ENCODE peak calls at places on chromosome X, in six cellular contexts. W is anterior cingulate cortex, Y is heart right ventricle, P is ELR, L is AG04450, G is Caki2. X is an unnamed sample.

GRCh38 chrX:78652971-78653822 is 5.9 kb downstream of the RTL3 start:
- DNase-seq in W (no peak), Y (no peak), P (peak), L (no peak), G (peak), X (peak)

GRCh38 chrX:11564546-11564945 is 101.2 kb downstream of the ARHGAP6 start:
- DNase-seq in W (no peak), Y (no peak), P (no peak), L (no peak), G (no peak), X (no peak)

GRCh38 chrX:129091097-129091496 is 432.2 kb downstream of the SMARCA1 start:
- DNase-seq in W (no peak), Y (no peak), P (no peak), L (no peak), G (no peak), X (peak)

GRCh38 chrX:110228453-110228852 is 89.4 kb downstream of the AMMECR1 start:
- DNase-seq in W (no peak), Y (no peak), P (no peak), L (no peak), G (no peak), X (no peak)

GRCh38 chrX:47143894-47144625 is 442 bp downstream of the NDUFB11 start:
- DNase-seq in W (peak), Y (peak), P (peak), L (no peak), G (no peak), X (peak)

GRCh38 chrX:133473451-133473850 is 58.2 kb upstream of the GPC4 start:
- DNase-seq in W (no peak), Y (no peak), P (no peak), L (no peak), G (no peak), X (no peak)

GRCh38 chrX:1486749-1487361 is 34.1 kb upstream of the ASMTL start:
- DNase-seq in W (no peak), Y (peak), P (no peak), L (no peak), G (no peak), X (no peak)

GRCh38 chrX:48508400-48509244 is at the start of gene PORCN:
- DNase-seq in W (peak), Y (peak), P (peak), L (no peak), G (peak), X (peak)

GRCh38 chrX:120769576-120770341 is 105.9 kb downstream of the CT47B1 start:
- DNase-seq in W (no peak), Y (peak), P (peak), L (no peak), G (peak), X (peak)

GRCh38 chrX:54615109-54615508 is 85.1 kb downstream of the GNL3L start:
- DNase-seq in W (no peak), Y (no peak), P (no peak), L (no peak), G (no peak), X (no peak)

GRCh38 chrX:108437789-108438623 is at the start of gene COL4A6:
- DNase-seq in W (no peak), Y (peak), P (no peak), L (no peak), G (no peak), X (peak)

GRCh38 chrX:111168314-111168713 is 72.3 kb downstream of the PAK3 start:
- DNase-seq in W (no peak), Y (no peak), P (peak), L (no peak), G (no peak), X (peak)

GRCh38 chrX:16606142-16606720 is 43.7 kb upstream of the S100G start:
- DNase-seq in W (no peak), Y (no peak), P (no peak), L (no peak), G (no peak), X (no peak)

GRCh38 chrX:13649823-13650222 is 3.1 kb upstream of the TCEANC start:
- DNase-seq in W (no peak), Y (peak), P (no peak), L (no peak), G (no peak), X (no peak)

GRCh38 chrX:71870337-71871098 is 40.1 kb upstream of the NHSL2 start:
- DNase-seq in W (no peak), Y (no peak), P (peak), L (no peak), G (peak), X (peak)

GRCh38 chrX:119482497-119483480 is 14.5 kb downstream of the SLC25A5 start:
- DNase-seq in W (peak), Y (peak), P (peak), L (no peak), G (peak), X (peak)

GRCh38 chrX:63747331-63747730 is 37.7 kb downstream of the ARHGEF9 start:
- DNase-seq in W (no peak), Y (no peak), P (peak), L (peak), G (no peak), X (no peak)

GRCh38 chrX:51852621-51853020 is 40.8 kb upstream of the MAGED1 start:
- DNase-seq in W (no peak), Y (no peak), P (no peak), L (no peak), G (no peak), X (no peak)

GRCh38 chrX:153379971-153380581 is 21.1 kb downstream of the PNMA6E start:
- DNase-seq in W (no peak), Y (no peak), P (no peak), L (no peak), G (no peak), X (no peak)

GRCh38 chrX:92260102-92260501 is 480.9 kb downstream of the PCDH11X start:
- DNase-seq in W (no peak), Y (no peak), P (no peak), L (no peak), G (no peak), X (no peak)

GRCh38 chrX:150772150-150772970 is 79.2 kb downstream of the MTMR1 start:
- DNase-seq in W (peak), Y (peak), P (peak), L (peak), G (peak), X (peak)

GRCh38 chrX:69032601-69033000 is 132.7 kb downstream of the PJA1 start:
- DNase-seq in W (no peak), Y (no peak), P (peak), L (no peak), G (no peak), X (no peak)

GRCh38 chrX:71095971-71096701 is 485 bp downstream of the FOXO4 start:
- DNase-seq in W (no peak), Y (no peak), P (peak), L (no peak), G (peak), X (peak)

GRCh38 chrX:24173115-24173847 is 23.8 kb downstream of the ZFX start:
- DNase-seq in W (no peak), Y (no peak), P (no peak), L (no peak), G (no peak), X (no peak)

GRCh38 chrX:50211510-50211909 is 6.9 kb downstream of the CCNB3 start:
- DNase-seq in W (no peak), Y (no peak), P (peak), L (no peak), G (no peak), X (peak)

GRCh38 chrX:12245650-12246645 is 107.7 kb downstream of the FRMPD4 start:
- DNase-seq in W (no peak), Y (no peak), P (peak), L (no peak), G (no peak), X (peak)

GRCh38 chrX:123330229-123330942 is 146.3 kb downstream of the GRIA3 start:
- DNase-seq in W (no peak), Y (no peak), P (no peak), L (no peak), G (no peak), X (peak)

GRCh38 chrX:27555514-27555913 is 34.6 kb upstream of the DCAF8L2 start:
- DNase-seq in W (no peak), Y (no peak), P (no peak), L (no peak), G (peak), X (peak)

GRCh38 chrX:31367816-31368215 is 296.0 kb upstream of the FTHL17 start:
- DNase-seq in W (no peak), Y (no peak), P (no peak), L (no peak), G (no peak), X (no peak)

GRCh38 chrX:30653415-30654131 is at the start of gene GK:
- DNase-seq in W (no peak), Y (peak), P (peak), L (no peak), G (no peak), X (peak)

GRCh38 chrX:72470593-72471310 is 101.9 kb downstream of the HDAC8 start:
- DNase-seq in W (no peak), Y (no peak), P (no peak), L (no peak), G (no peak), X (no peak)

GRCh38 chrX:47573334-47574095 is 8.7 kb upstream of the TIMP1 start:
- DNase-seq in W (no peak), Y (peak), P (peak), L (no peak), G (no peak), X (no peak)

X was measured in DMS53.